ENCODE peak calls at places on chromosomes 11 and 22, in five cellular contexts. One of them, this sample, is unnamed. For H3K4me1 and H3K9me3, the result is how much of the 10 kb centered on the place peaks cover.

GRCh38 chr11:112173152-112173551 is 2.2 kb upstream of the BCO2 start:
- DNase-seq in heart left ventricle: no peak
- DNase-seq in psoas muscle: peak
- DNase-seq in uterus: no peak
- DNase-seq in PC-3: peak
- DNase-seq in this sample: no peak

GRCh38 chr22:39664485-39665200 is 94.1 kb downstream of the CACNA1I start:
- DNase-seq in uterus: no peak
- DNase-seq in heart left ventricle: no peak
- DNase-seq in psoas muscle: no peak
- DNase-seq in PC-3: no peak
- DNase-seq in this sample: no peak

GRCh38 chr22:19056951-19057401 is 65.2 kb downstream of the DGCR2 start:
- DNase-seq in heart left ventricle: peak
- DNase-seq in psoas muscle: no peak
- DNase-seq in PC-3: no peak
- DNase-seq in uterus: no peak
- DNase-seq in this sample: no peak

GRCh38 chr22:40855960-40856512 is 403 bp downstream of the ST13 start:
- DNase-seq in psoas muscle: no peak
- DNase-seq in PC-3: no peak
- DNase-seq in uterus: no peak
- DNase-seq in heart left ventricle: no peak
- DNase-seq in this sample: peak

GRCh38 chr11:83945953-83946352 is 659.8 kb upstream of the CCDC90B start:
- DNase-seq in PC-3: no peak
- DNase-seq in uterus: no peak
- DNase-seq in psoas muscle: no peak
- DNase-seq in heart left ventricle: no peak
- DNase-seq in this sample: no peak

GRCh38 chr11:77252555-77253270 is 48.8 kb downstream of the GDPD4 start:
- DNase-seq in PC-3: no peak
- DNase-seq in uterus: no peak
- DNase-seq in heart left ventricle: no peak
- DNase-seq in psoas muscle: no peak
- DNase-seq in this sample: no peak

GRCh38 chr11:105000797-105001196 is 22.2 kb downstream of the CASP5 start:
- DNase-seq in heart left ventricle: no peak
- DNase-seq in PC-3: no peak
- DNase-seq in uterus: no peak
- DNase-seq in psoas muscle: no peak
- DNase-seq in this sample: no peak

GRCh38 chr11:8621147-8621546 is 27.1 kb upstream of the STK33 start:
- DNase-seq in PC-3: no peak
- DNase-seq in psoas muscle: no peak
- DNase-seq in heart left ventricle: no peak
- DNase-seq in uterus: no peak
- DNase-seq in this sample: no peak

GRCh38 chr11:92154611-92155010 is 70.0 kb upstream of the FAT3 start:
- DNase-seq in PC-3: no peak
- DNase-seq in uterus: no peak
- DNase-seq in heart left ventricle: no peak
- DNase-seq in psoas muscle: no peak
- DNase-seq in this sample: no peak

GRCh38 chr22:17281026-17281809 is 62.0 kb upstream of the ADA2 start:
- DNase-seq in PC-3: no peak
- DNase-seq in uterus: no peak
- DNase-seq in heart left ventricle: no peak
- DNase-seq in psoas muscle: no peak
- DNase-seq in this sample: no peak

GRCh38 chr22:50184541-50185383 is 951 bp upstream of the TRABD start:
- DNase-seq in psoas muscle: no peak
- DNase-seq in uterus: no peak
- DNase-seq in heart left ventricle: peak
- DNase-seq in PC-3: no peak
- DNase-seq in this sample: no peak

GRCh38 chr11:31817621-31818493 is 6.7 kb upstream of the PAX6 start:
- DNase-seq in uterus: no peak
- DNase-seq in psoas muscle: no peak
- DNase-seq in PC-3: no peak
- DNase-seq in heart left ventricle: no peak
- DNase-seq in this sample: no peak

GRCh38 chr11:13166036-13166435 is 111.6 kb upstream of the BMAL1 start:
- DNase-seq in PC-3: no peak
- DNase-seq in uterus: no peak
- DNase-seq in psoas muscle: no peak
- DNase-seq in heart left ventricle: no peak
- DNase-seq in this sample: no peak

GRCh38 chr11:61828629-61829407 is 718 bp downstream of the FADS2 start:
- DNase-seq in psoas muscle: peak
- DNase-seq in uterus: peak
- DNase-seq in PC-3: peak
- DNase-seq in heart left ventricle: peak
- DNase-seq in this sample: peak

GRCh38 chr11:133936551-133936950 is 20.2 kb downstream of the IGSF9B start:
- DNase-seq in PC-3: no peak
- DNase-seq in heart left ventricle: peak
- DNase-seq in uterus: no peak
- DNase-seq in psoas muscle: no peak
- DNase-seq in this sample: peak

GRCh38 chr22:43042101-43042780 is 27.3 kb upstream of the PACSIN2 start:
- DNase-seq in psoas muscle: no peak
- DNase-seq in PC-3: no peak
- DNase-seq in heart left ventricle: no peak
- DNase-seq in uterus: no peak
- DNase-seq in this sample: no peak

GRCh38 chr11:47477323-47477722 is 28.4 kb upstream of the RAPSN start:
- DNase-seq in psoas muscle: no peak
- DNase-seq in PC-3: peak
- DNase-seq in heart left ventricle: no peak
- DNase-seq in uterus: no peak
- DNase-seq in this sample: no peak

GRCh38 chr11:57566035-57566504 is 1.4 kb downstream of the UBE2L6 start:
- DNase-seq in psoas muscle: no peak
- DNase-seq in uterus: peak
- DNase-seq in PC-3: peak
- DNase-seq in heart left ventricle: no peak
- DNase-seq in this sample: no peak

GRCh38 chr11:36449566-36450390 is 60.3 kb downstream of the TRAF6 start:
- DNase-seq in heart left ventricle: no peak
- DNase-seq in PC-3: no peak
- DNase-seq in uterus: no peak
- DNase-seq in psoas muscle: no peak
- DNase-seq in this sample: no peak

GRCh38 chr11:108636222-108636621 is 28.6 kb upstream of the DDX10 start:
- DNase-seq in psoas muscle: no peak
- DNase-seq in uterus: no peak
- DNase-seq in PC-3: no peak
- DNase-seq in heart left ventricle: no peak
- DNase-seq in this sample: no peak

GRCh38 chr11:79406376-79406775 is 34.5 kb downstream of the TENM4 start:
- DNase-seq in PC-3: no peak
- DNase-seq in heart left ventricle: no peak
- DNase-seq in uterus: no peak
- DNase-seq in psoas muscle: no peak
- DNase-seq in this sample: no peak

GRCh38 chr11:113555071-113555739 is 80.0 kb upstream of the DRD2 start:
- DNase-seq in uterus: no peak
- DNase-seq in heart left ventricle: no peak
- DNase-seq in PC-3: no peak
- DNase-seq in psoas muscle: no peak
- DNase-seq in this sample: no peak

GRCh38 chr22:29369460-29369859 is 18.9 kb downstream of the AP1B1 start:
- DNase-seq in PC-3: no peak
- DNase-seq in uterus: peak
- DNase-seq in heart left ventricle: peak
- DNase-seq in psoas muscle: peak
- DNase-seq in this sample: peak

GRCh38 chr11:119903821-119904220 is 174.8 kb upstream of the NECTIN1 start:
- DNase-seq in heart left ventricle: no peak
- DNase-seq in uterus: no peak
- DNase-seq in PC-3: no peak
- DNase-seq in psoas muscle: no peak
- DNase-seq in this sample: no peak

GRCh38 chr11:119903389-119903788 is 174.4 kb upstream of the NECTIN1 start:
- DNase-seq in PC-3: no peak
- DNase-seq in psoas muscle: no peak
- DNase-seq in heart left ventricle: no peak
- DNase-seq in uterus: no peak
- DNase-seq in this sample: no peak

GRCh38 chr11:119901657-119902577 is 172.9 kb upstream of the NECTIN1 start:
- DNase-seq in PC-3: no peak
- DNase-seq in uterus: no peak
- DNase-seq in heart left ventricle: no peak
- DNase-seq in psoas muscle: no peak
- DNase-seq in this sample: no peak

GRCh38 chr11:119904636-119905035 is 175.6 kb upstream of the NECTIN1 start:
- DNase-seq in uterus: no peak
- DNase-seq in PC-3: no peak
- DNase-seq in psoas muscle: no peak
- DNase-seq in heart left ventricle: no peak
- DNase-seq in this sample: no peak

GRCh38 chr11:119902656-119903181 is 173.7 kb upstream of the NECTIN1 start:
- DNase-seq in PC-3: no peak
- DNase-seq in uterus: no peak
- DNase-seq in psoas muscle: no peak
- DNase-seq in heart left ventricle: no peak
- DNase-seq in this sample: no peak
- H3K4me3 ChIP-seq in PC-3: no peak
- H3K4me3 ChIP-seq in uterus: no peak
- H3K4me3 ChIP-seq in psoas muscle: no peak
- H3K4me3 ChIP-seq in heart left ventricle: no peak
- H3K4me3 ChIP-seq in this sample: no peak

GRCh38 chr11:1520987-1521349 is 34.4 kb upstream of the MOB2 start:
- DNase-seq in psoas muscle: no peak
- DNase-seq in uterus: no peak
- DNase-seq in heart left ventricle: peak
- DNase-seq in PC-3: no peak
- DNase-seq in this sample: no peak
- H3K4me1 ChIP-seq in psoas muscle: under half
- H3K4me1 ChIP-seq in uterus: under half
- H3K4me1 ChIP-seq in heart left ventricle: half or more
- H3K4me1 ChIP-seq in PC-3: under half
- H3K4me1 ChIP-seq in this sample: under half

GRCh38 chr11:132685174-132685611 is 847.1 kb downstream of the OPCML start:
- DNase-seq in psoas muscle: no peak
- DNase-seq in uterus: no peak
- DNase-seq in heart left ventricle: no peak
- DNase-seq in PC-3: no peak
- DNase-seq in this sample: no peak
- H3K9me3 ChIP-seq in psoas muscle: under half
- H3K9me3 ChIP-seq in uterus: under half
- H3K9me3 ChIP-seq in heart left ventricle: under half
- H3K9me3 ChIP-seq in PC-3: under half
- H3K9me3 ChIP-seq in this sample: under half

GRCh38 chr22:27292542-27293298 is 508.8 kb downstream of the MN1 start:
- DNase-seq in uterus: no peak
- DNase-seq in heart left ventricle: no peak
- DNase-seq in PC-3: no peak
- DNase-seq in psoas muscle: no peak
- DNase-seq in this sample: no peak
- H3K4me3 ChIP-seq in uterus: no peak
- H3K4me3 ChIP-seq in heart left ventricle: no peak
- H3K4me3 ChIP-seq in PC-3: no peak
- H3K4me3 ChIP-seq in psoas muscle: no peak
- H3K4me3 ChIP-seq in this sample: no peak

DNA sequence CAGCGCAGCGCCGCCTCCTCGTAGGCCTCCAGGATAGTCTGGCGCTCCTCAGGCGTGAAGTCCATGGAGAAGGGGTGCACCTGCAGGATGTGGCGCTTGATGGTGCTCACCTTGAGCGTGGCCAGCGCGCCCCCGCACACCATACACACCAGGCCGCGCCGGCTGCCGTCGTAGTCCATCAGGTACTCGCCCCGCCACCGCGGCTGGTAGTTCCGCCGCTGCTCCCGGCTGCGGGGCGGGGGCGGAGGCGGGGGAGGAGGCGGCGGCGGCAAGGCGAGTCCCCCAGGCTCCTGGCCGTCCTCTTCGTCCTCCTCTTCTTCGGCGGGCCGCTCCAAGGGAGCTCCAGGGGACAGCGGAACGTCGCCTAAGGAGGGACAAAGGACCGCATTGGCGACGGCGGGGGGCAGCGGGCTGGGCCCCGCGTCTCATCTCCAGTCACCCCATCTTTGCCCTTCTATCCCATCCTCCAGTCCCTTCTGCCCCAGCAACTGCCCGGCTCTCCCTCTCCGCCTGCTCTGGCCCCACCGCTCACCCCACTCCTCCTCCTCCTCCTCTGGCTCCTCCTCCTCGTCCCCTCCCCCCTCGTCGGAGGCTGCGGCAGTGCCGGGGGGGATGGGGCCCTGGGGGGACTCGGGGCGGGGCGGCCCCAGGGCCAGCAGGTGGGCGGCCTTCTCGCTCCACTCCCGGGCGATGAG is 4.9 kb downstream of the ZFTA start:
- DNase-seq in heart left ventricle: peak
- DNase-seq in psoas muscle: peak
- DNase-seq in PC-3: no peak
- DNase-seq in uterus: peak
- DNase-seq in this sample: no peak
- H3K4me1 ChIP-seq in heart left ventricle: under half
- H3K4me1 ChIP-seq in psoas muscle: under half
- H3K4me1 ChIP-seq in PC-3: under half
- H3K4me1 ChIP-seq in uterus: under half
- H3K4me1 ChIP-seq in this sample: under half

GRCh38 chr11:64192429-64192828 is 6.5 kb downstream of the STIP1 start:
- DNase-seq in PC-3: no peak
- DNase-seq in uterus: no peak
- DNase-seq in heart left ventricle: no peak
- DNase-seq in psoas muscle: no peak
- DNase-seq in this sample: no peak

GRCh38 chr11:64201524-64201923 is 5.0 kb upstream of the FERMT3 start:
- DNase-seq in heart left ventricle: peak
- DNase-seq in psoas muscle: no peak
- DNase-seq in PC-3: no peak
- DNase-seq in uterus: no peak
- DNase-seq in this sample: no peak

DNA sequence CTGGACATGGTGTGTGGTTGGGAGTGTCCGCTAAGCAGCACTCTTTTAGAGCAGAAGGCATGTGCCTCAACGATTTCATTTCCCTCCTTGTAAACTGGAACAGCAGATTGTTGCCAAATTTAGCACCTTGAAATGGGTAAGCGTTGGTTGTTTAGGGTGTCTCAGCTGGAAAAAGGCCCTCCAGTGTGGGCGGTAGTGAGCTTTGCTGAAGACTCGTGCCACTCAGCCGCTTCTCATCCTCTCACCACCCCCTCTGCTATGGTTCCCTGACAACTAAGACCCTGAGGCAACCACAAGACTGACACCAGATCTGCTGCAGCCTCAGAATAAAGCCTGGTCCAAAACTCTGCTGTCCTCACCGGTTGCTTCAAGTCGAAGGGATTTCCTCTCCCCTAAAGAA is 9.9 kb upstream of the FERMT3 start:
- DNase-seq in psoas muscle: no peak
- DNase-seq in heart left ventricle: no peak
- DNase-seq in uterus: no peak
- DNase-seq in PC-3: no peak
- DNase-seq in this sample: no peak
- H3K9me3 ChIP-seq in psoas muscle: under half
- H3K9me3 ChIP-seq in heart left ventricle: under half
- H3K9me3 ChIP-seq in uterus: under half
- H3K9me3 ChIP-seq in PC-3: under half
- H3K9me3 ChIP-seq in this sample: under half